ENCODE peak calls at places on chromosomes 6 and 20, in six cellular contexts. C is small intestine, A is occipital lobe, E is left ventricle myocardium superior, D is NCI-H460, N is PC-3. G is an unnamed sample.

GRCh38 chr20:47099749-47100515 is 205.3 kb downstream of the EYA2 start:
- DNase-seq in C (no peak), A (no peak), N (peak; percentile 31), E (peak; percentile 47), D (no peak), G (no peak)

GRCh38 chr6:88472731-88473130 is 306.6 kb upstream of the CNR1 start:
- DNase-seq in C (no peak), A (no peak), N (no peak), D (no peak), E (no peak), G (no peak)

GRCh38 chr20:25287631-25288290 is 39.9 kb downstream of the PYGB start:
- DNase-seq in N (no peak), D (no peak), A (no peak), E (peak; percentile 18), C (no peak), G (no peak)

GRCh38 chr6:68876792-68877493 is 241.9 kb downstream of the ADGRB3 start:
- DNase-seq in D (peak; percentile 2), N (peak; percentile 35), E (no peak), C (peak; percentile 3), A (no peak), G (no peak)

GRCh38 chr6:125254321-125254720 is 47.4 kb downstream of the HDDC2 start:
- DNase-seq in A (no peak), N (no peak), C (no peak), E (no peak), D (no peak), G (no peak)

GRCh38 chr6:119184008-119184665 is 105.7 kb upstream of the FAM184A start:
- DNase-seq in N (no peak), A (no peak), E (no peak), D (no peak), C (no peak), G (no peak)

GRCh38 chr20:49426873-49427272 is 55.6 kb downstream of the KCNB1 start:
- DNase-seq in D (no peak), A (no peak), C (no peak), E (no peak), N (no peak), G (no peak)

GRCh38 chr6:89297695-89298351 is 17.3 kb downstream of the GABRR2 start:
- DNase-seq in N (peak; percentile 94), E (no peak), C (peak; percentile 56), D (peak; percentile 66), A (peak; percentile 32), G (peak; percentile 31)

GRCh38 chr6:23174781-23175361 is 605.5 kb downstream of the HDGFL1 start:
- DNase-seq in E (no peak), N (peak; percentile 95), D (peak; percentile 83), C (no peak), A (no peak), G (no peak)

G was measured in CD8-positive, alpha-beta T cell.